ENCODE peak calls at places on chromosomes 2 and 18, in seven cellular contexts. R is Calu3, H is right lobe of liver, Q is fibroblast of lung, W is mesothelial cell of epicardium, N is lower lobe of right lung, E is GM13976. T is an unnamed sample.

GRCh38 chr2:46967990-46968647 is 52.5 kb upstream of the MCFD2 start:
- DNase-seq in N (peak; percentile 85), E (no peak), R (peak; percentile 80), H (peak; percentile 42), Q (peak; percentile 92), W (no peak), T (no peak)

GRCh38 chr18:4319738-4320677 is 135.1 kb downstream of the DLGAP1 start:
- DNase-seq in Q (no peak), N (no peak), R (no peak), E (peak; percentile 36), W (no peak), H (no peak), T (no peak)

GRCh38 chr18:10122116-10122515 is 208.3 kb downstream of the VAPA start:
- DNase-seq in Q (peak; percentile 90), W (no peak), R (peak; percentile 18), H (no peak), E (no peak), N (no peak), T (no peak)

GRCh38 chr2:50444286-50444685 is 587.6 kb downstream of the NRXN1 start:
- DNase-seq in N (no peak), E (no peak), Q (peak; percentile 47), H (no peak), R (no peak), W (no peak), T (no peak)

GRCh38 chr18:49795612-49796552 is 17.5 kb downstream of the ACAA2 start:
- DNase-seq in W (no peak), Q (peak; percentile 42), R (no peak), N (no peak), E (no peak), H (no peak), T (no peak)

GRCh38 chr2:71466301-71467179 is 13.2 kb downstream of the DYSF start:
- DNase-seq in H (peak; percentile 77), Q (peak; percentile 48), W (peak; percentile 58), N (peak; percentile 56), R (peak; percentile 54), E (peak; percentile 66), T (no peak)

GRCh38 chr18:7576685-7577084 is 9.6 kb downstream of the PTPRM start:
- DNase-seq in W (no peak), R (no peak), N (no peak), E (no peak), Q (peak; percentile 80), H (no peak), T (no peak)

GRCh38 chr2:128374001-128374710 is 55.5 kb upstream of the HS6ST1 start:
- DNase-seq in N (peak; percentile 67), W (no peak), E (no peak), R (no peak), Q (peak; percentile 95), H (peak; percentile 9), T (peak; percentile 58)

GRCh38 chr18:3842844-3843243 is 392.9 kb downstream of the TGIF1 start:
- DNase-seq in Q (no peak), W (no peak), E (no peak), H (no peak), R (no peak), N (no peak), T (no peak)

GRCh38 chr2:187002242-187002641 is 153.3 kb upstream of the ZSWIM2 start:
- DNase-seq in E (no peak), N (no peak), Q (no peak), W (no peak), H (no peak), R (no peak), T (no peak)

GRCh38 chr2:80889009-80889408 is 584.5 kb upstream of the LRRTM1 start:
- DNase-seq in W (no peak), N (no peak), R (no peak), E (no peak), Q (no peak), H (no peak), T (no peak)

GRCh38 chr2:146814971-146815370 is 1029.9 kb upstream of the ACVR2A start:
- DNase-seq in N (no peak), E (no peak), R (no peak), Q (peak; percentile 15), W (no peak), H (no peak), T (no peak)

GRCh38 chr2:240277073-240277806 is 136.8 kb upstream of the OTOS start:
- DNase-seq in N (no peak), R (no peak), W (peak; percentile 26), H (no peak), Q (peak; percentile 65), E (no peak), T (no peak)

GRCh38 chr2:202278944-202279343 is 13.4 kb downstream of the NOP58 start:
- DNase-seq in Q (peak; percentile 67), N (no peak), W (no peak), H (no peak), R (no peak), E (no peak), T (no peak)

GRCh38 chr2:86274265-86274917 is 63.0 kb downstream of the REEP1 start:
- DNase-seq in E (peak; percentile 60), R (no peak), Q (peak; percentile 77), N (no peak), H (no peak), W (no peak), T (peak; percentile 10)

GRCh38 chr2:100818003-100818605 is 1.8 kb upstream of the NPAS2 start:
- DNase-seq in N (no peak), E (no peak), W (no peak), R (no peak), H (no peak), Q (peak; percentile 34), T (no peak)

GRCh38 chr2:100819365-100820345 is at the start of gene NPAS2:
- DNase-seq in Q (peak; percentile 51), N (no peak), E (peak; percentile 44), W (peak; percentile 44), R (peak; percentile 60), H (peak; percentile 61), T (no peak)

GRCh38 chr2:100820346-100821254 is 661 bp downstream of the NPAS2 start:
- DNase-seq in R (peak; percentile 36), E (peak; percentile 30), N (no peak), Q (no peak), W (peak; percentile 44), H (peak; percentile 42), T (no peak)

GRCh38 chr2:100817388-100817985 is 2.5 kb upstream of the NPAS2 start:
- DNase-seq in N (no peak), E (no peak), Q (no peak), W (no peak), H (no peak), R (no peak), T (no peak)

GRCh38 chr2:100818606-100819364 is 1.2 kb upstream of the NPAS2 start:
- DNase-seq in Q (peak; percentile 69), R (peak; percentile 68), E (peak; percentile 45), N (peak; percentile 71), W (peak; percentile 51), H (peak; percentile 81), T (peak; percentile 74)
- TF ChIP-seq CTCF in Q (peak; percentile 14), R (peak; percentile 23), E (no peak), N (peak; percentile 21), W (no peak), H (peak; percentile 30), T (peak; percentile 60)

DNA sequence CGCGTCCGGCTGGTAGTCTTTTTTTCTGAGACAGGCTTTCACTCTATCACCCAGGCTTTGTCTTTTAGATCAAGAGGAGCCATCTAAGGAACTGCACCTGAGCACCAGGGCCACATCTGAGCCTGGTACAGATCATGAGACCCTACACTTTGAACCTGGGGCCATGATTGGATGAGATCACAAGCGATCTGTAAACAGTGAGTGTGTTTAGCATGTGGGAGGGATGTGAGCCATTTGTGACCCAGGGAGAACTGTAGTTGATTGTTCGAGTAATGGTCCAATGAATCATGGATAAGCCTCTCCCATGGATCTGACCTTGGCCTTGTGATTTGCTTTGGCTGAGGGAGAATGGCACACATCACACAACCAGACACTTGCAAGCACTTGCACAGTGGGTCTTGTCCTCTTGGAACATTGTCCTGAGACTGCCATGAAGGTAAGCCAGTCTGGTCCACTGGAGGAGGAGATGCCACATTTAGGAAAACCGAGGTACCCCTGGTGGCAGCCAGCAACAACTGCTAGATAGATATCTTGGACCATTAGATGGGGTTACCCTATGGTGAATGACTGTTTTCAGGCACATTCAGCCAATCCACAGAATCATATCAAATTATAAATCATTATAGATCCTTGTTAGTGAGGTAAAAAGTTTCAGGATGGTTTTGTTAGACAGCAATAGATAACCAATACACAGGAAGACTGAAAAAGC is 19.5 kb upstream of the DTNB start:
- DNase-seq in R (no peak), H (no peak), N (no peak), Q (no peak), W (no peak), E (no peak), T (no peak)
- TF ChIP-seq CTCF in R (no peak), H (no peak), N (no peak), Q (no peak), W (no peak), E (no peak), T (no peak)

GRCh38 chr2:8549273-8549922 is 132.5 kb upstream of the ID2 start:
- DNase-seq in N (no peak), H (no peak), Q (no peak), W (no peak), R (no peak), E (no peak), T (no peak)

GRCh38 chr2:8548871-8549221 is 133.0 kb upstream of the ID2 start:
- DNase-seq in Q (no peak), R (no peak), E (no peak), N (no peak), W (no peak), H (no peak), T (no peak)

GRCh38 chr2:8546319-8547283 is 135.3 kb upstream of the ID2 start:
- DNase-seq in N (peak; percentile 74), R (no peak), E (no peak), Q (no peak), H (no peak), W (no peak), T (no peak)

GRCh38 chr2:8547284-8548064 is 134.4 kb upstream of the ID2 start:
- DNase-seq in R (no peak), W (no peak), Q (no peak), E (no peak), N (no peak), H (no peak), T (no peak)

DNA sequence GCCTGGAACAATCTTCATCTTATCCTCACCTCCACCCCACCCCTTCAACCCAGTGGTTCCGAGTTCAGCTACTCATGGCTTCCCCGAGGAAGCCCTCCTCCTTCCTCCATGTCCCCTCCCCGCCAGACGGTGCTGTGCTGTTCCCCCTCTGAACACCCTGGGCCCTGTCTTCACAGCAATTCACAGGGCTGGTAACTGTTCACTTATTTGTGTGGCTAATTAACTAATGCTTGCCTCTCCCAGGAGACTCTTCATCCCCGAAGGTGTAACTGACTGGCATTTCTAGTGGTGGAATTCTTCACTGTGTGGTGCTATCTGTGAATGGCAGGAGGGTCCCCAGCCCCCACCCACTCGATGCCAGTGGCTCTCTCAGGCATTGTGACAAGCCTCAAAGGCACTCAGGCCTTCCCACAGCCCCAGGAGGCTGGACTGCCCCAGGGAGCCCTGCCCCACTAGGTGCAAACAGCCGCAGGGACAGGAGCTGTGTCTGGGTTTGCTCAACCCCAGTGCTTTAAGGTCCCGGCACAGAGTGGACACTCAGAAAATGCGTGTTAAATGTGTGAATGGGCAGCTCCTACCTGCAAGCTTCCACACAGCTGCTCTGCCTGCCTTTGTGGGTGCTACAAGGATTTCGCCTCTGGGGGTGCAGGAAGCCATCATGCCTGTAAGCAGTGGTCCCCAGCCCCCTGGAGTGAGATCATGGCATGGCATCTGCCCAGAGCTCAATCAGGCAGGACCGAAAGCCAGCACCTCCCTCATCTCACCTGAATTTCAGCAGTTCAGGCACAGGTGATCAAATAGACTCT is 133.6 kb upstream of the ID2 start:
- DNase-seq in E (no peak), H (no peak), N (no peak), W (no peak), R (no peak), Q (no peak), T (no peak)
- TF ChIP-seq CTCF in E (no peak), H (no peak), N (no peak), W (no peak), R (no peak), Q (no peak), T (no peak)

GRCh38 chr2:212919238-212919637 is 232.2 kb downstream of the IKZF2 start:
- DNase-seq in H (no peak), R (peak; percentile 55), Q (no peak), N (no peak), W (no peak), E (no peak), T (no peak)
- TF ChIP-seq CTCF in H (no peak), R (no peak), Q (no peak), N (no peak), W (no peak), E (no peak), T (no peak)